ENCODE peak calls at places on chromosomes 11 and 22, in eight cellular contexts. F, I, D, U, S, Y, P and G are unnamed samples.

GRCh38 chr22:42946551-42947198 is 68.3 kb downstream of the PACSIN2 start:
- DNase-seq in F (no peak), I (no peak), D (no peak), U (no peak), S (no peak), Y (no peak), P (no peak), G (no peak)

GRCh38 chr11:70384486-70385152 is 13.7 kb upstream of the CTTN start:
- DNase-seq in F (no peak), I (no peak), D (no peak), U (no peak), S (no peak), Y (no peak), P (no peak), G (no peak)

GRCh38 chr11:892106-892505 is 18.5 kb downstream of the CHID1 start:
- DNase-seq in F (no peak), I (no peak), D (no peak), U (peak), S (no peak), Y (no peak), P (peak), G (no peak)

GRCh38 chr11:104620991-104621390 is 277.3 kb downstream of the CASP12 start:
- DNase-seq in F (no peak), I (no peak), D (no peak), U (no peak), S (no peak), Y (no peak), P (no peak), G (no peak)

GRCh38 chr11:75858613-75859012 is 43.6 kb downstream of the UVRAG start:
- DNase-seq in F (peak), I (no peak), D (no peak), U (no peak), S (no peak), Y (peak), P (no peak), G (no peak)

GRCh38 chr11:87265132-87265531 is 227.4 kb downstream of the TMEM135 start:
- DNase-seq in F (no peak), I (no peak), D (no peak), U (no peak), S (no peak), Y (no peak), P (no peak), G (no peak)

GRCh38 chr22:37442537-37442936 is 15.3 kb upstream of the ELFN2 start:
- DNase-seq in F (peak), I (no peak), D (no peak), U (no peak), S (peak), Y (peak), P (no peak), G (no peak)

GRCh38 chr11:128708660-128709059 is 14.8 kb downstream of the FLI1 start:
- DNase-seq in F (no peak), I (no peak), D (no peak), U (no peak), S (no peak), Y (no peak), P (no peak), G (no peak)

GRCh38 chr22:40023226-40023925 is 28.6 kb downstream of the FAM83F start:
- DNase-seq in F (no peak), I (no peak), D (no peak), U (peak), S (no peak), Y (no peak), P (no peak), G (no peak)

GRCh38 chr11:19395050-19395449 is 154.3 kb upstream of the E2F8 start:
- DNase-seq in F (no peak), I (no peak), D (no peak), U (no peak), S (no peak), Y (no peak), P (peak), G (no peak)

GRCh38 chr11:93287434-93287833 is 43.1 kb upstream of the DEUP1 start:
- DNase-seq in F (no peak), I (no peak), D (no peak), U (no peak), S (no peak), Y (no peak), P (no peak), G (no peak)

GRCh38 chr11:75518771-75519653 is 6.7 kb downstream of the GDPD5 start:
- DNase-seq in F (no peak), I (no peak), D (no peak), U (peak), S (no peak), Y (no peak), P (no peak), G (no peak)

GRCh38 chr11:11757871-11758270 is 83.9 kb upstream of the USP47 start:
- DNase-seq in F (no peak), I (no peak), D (no peak), U (peak), S (no peak), Y (no peak), P (no peak), G (no peak)

GRCh38 chr11:90364527-90364926 is 141.7 kb upstream of the CHORDC1 start:
- DNase-seq in F (no peak), I (no peak), D (no peak), U (no peak), S (no peak), Y (no peak), P (no peak), G (no peak)

GRCh38 chr11:132607575-132607974 is 924.7 kb downstream of the OPCML start:
- DNase-seq in F (no peak), I (no peak), D (no peak), U (no peak), S (no peak), Y (no peak), P (no peak), G (no peak)

GRCh38 chr22:39364646-39365405 is 15.0 kb downstream of the SYNGR1 start:
- DNase-seq in F (no peak), I (no peak), D (no peak), U (no peak), S (no peak), Y (no peak), P (no peak), G (no peak)

GRCh38 chr22:23527971-23528740 is 51.9 kb downstream of the IGLL1 start:
- DNase-seq in F (no peak), I (no peak), D (peak), U (no peak), S (no peak), Y (no peak), P (no peak), G (no peak)
- H3K27ac ChIP-seq in F (no peak), I (no peak), D (no peak), U (no peak), S (no peak), Y (no peak), P (no peak), G (no peak)

GRCh38 chr11:35276396-35276795 is 137.4 kb downstream of the CD44 start:
- DNase-seq in F (no peak), I (no peak), D (no peak), U (no peak), S (peak), Y (no peak), P (no peak), G (no peak)
- H3K27ac ChIP-seq in F (no peak), I (no peak), D (no peak), U (no peak), S (peak), Y (no peak), P (no peak), G (peak)

GRCh38 chr22:35726398-35726797 is 8.7 kb downstream of the APOL5 start:
- DNase-seq in F (no peak), I (no peak), D (no peak), U (no peak), S (no peak), Y (no peak), P (no peak), G (no peak)
- H3K27ac ChIP-seq in F (no peak), I (no peak), D (no peak), U (no peak), S (no peak), Y (no peak), P (no peak), G (no peak)

DNA sequence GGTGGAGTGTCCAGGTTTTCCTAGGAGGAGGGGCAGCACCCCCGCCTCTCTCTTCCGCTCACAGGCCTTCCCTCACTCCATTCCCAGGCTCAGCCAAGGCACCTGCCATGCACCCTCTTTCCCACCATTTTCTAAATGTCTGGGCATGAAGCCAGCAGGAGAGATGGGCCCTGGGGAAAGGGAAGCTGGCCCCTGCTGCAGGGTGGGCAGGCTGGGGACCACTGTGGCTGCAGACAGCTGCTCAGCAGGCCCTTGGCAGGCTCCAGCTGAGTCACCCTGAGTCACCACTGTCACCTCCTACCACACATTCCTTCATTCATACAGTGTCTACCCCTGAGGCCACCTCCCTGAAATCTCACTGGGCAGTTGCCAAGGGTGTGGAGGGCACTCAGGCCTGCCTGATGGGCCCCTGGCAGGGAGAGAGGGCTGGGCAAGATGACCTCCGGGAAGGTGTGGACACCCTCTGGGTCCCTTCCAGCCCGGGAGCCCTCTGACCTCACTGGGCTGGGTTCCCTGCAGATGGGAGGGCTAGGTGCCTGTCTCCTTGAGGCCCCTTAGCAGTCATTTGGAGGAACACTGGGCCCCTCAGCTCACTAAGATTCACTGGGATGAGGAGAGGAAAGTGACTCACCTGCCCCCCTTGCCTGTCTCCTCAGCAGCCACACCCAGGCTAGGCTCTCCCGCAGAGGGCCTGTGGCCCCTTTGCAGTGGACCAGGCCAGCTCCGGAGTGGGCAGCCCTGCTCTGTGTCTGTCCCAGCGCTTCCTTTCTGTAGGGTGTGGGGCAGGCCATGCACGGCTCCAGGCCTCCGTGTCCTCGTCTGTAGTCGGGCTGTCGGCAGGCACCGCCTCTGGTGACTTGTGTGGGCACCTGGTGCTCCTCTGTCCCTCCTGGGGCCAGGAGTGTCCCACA is 7.8 kb downstream of the MYEOV start:
- DNase-seq in F (peak), I (no peak), D (no peak), U (no peak), S (peak), Y (peak), P (no peak), G (no peak)
- H3K27ac ChIP-seq in F (peak), I (no peak), D (no peak), U (no peak), S (peak), Y (peak), P (no peak), G (no peak)